ENCODE peak calls at places on chromosome 1, in five cellular contexts. V, A, Q, G and W are unnamed samples.

GRCh38 chr1:109789771-109790170 is 26.0 kb upstream of the EPS8L3 start:
- DNase-seq in G (no peak), A (no peak), Q (no peak), V (peak), W (no peak)

GRCh38 chr1:62229468-62229867 is 34.8 kb downstream of the L1TD1 start:
- DNase-seq in G (no peak), V (no peak), Q (peak), A (no peak), W (no peak)

GRCh38 chr1:32031578-32032286 is 18.1 kb downstream of the KHDRBS1 start:
- DNase-seq in V (no peak), G (peak), A (no peak), Q (peak), W (peak)

GRCh38 chr1:15758953-15759661 is 512 bp downstream of the FBLIM1 start:
- DNase-seq in G (no peak), V (no peak), Q (no peak), A (no peak), W (no peak)

GRCh38 chr1:5620997-5621396 is 371.2 kb downstream of the NPHP4 start:
- DNase-seq in G (no peak), Q (peak), V (no peak), A (no peak), W (no peak)

GRCh38 chr1:31239653-31240241 is at the start of gene NKAIN1:
- DNase-seq in G (peak), V (peak), Q (peak), A (no peak), W (no peak)

GRCh38 chr1:228005511-228006033 is 1.2 kb upstream of the WNT3A start:
- DNase-seq in A (no peak), Q (no peak), G (no peak), V (peak), W (no peak)

GRCh38 chr1:204803607-204804006 is 67.1 kb upstream of the NFASC start:
- DNase-seq in G (no peak), A (no peak), V (no peak), Q (no peak), W (no peak)

GRCh38 chr1:228311091-228311490 is 95.5 kb downstream of the TRIM11 start:
- DNase-seq in A (no peak), G (no peak), V (no peak), Q (no peak), W (no peak)

GRCh38 chr1:32736812-32737791 is 34.5 kb upstream of the SYNC start:
- DNase-seq in Q (no peak), A (no peak), G (no peak), V (no peak), W (no peak)

GRCh38 chr1:67771152-67771551 is 62.1 kb downstream of the GNG12 start:
- DNase-seq in G (peak), A (no peak), Q (peak), V (no peak), W (no peak)

GRCh38 chr1:233432916-233433315 is 105.4 kb downstream of the MAP3K21 start:
- DNase-seq in Q (no peak), V (no peak), G (no peak), A (no peak), W (no peak)

GRCh38 chr1:219293440-219293839 is 119.8 kb downstream of the LYPLAL1 start:
- DNase-seq in V (no peak), Q (no peak), A (no peak), G (no peak), W (no peak)

GRCh38 chr1:59678809-59679228 is 135.9 kb upstream of the HOOK1 start:
- DNase-seq in G (peak), A (no peak), Q (peak), V (no peak), W (peak)

GRCh38 chr1:84704872-84705426 is 14.7 kb upstream of the SSX2IP start:
- DNase-seq in V (no peak), Q (no peak), A (no peak), G (no peak), W (no peak)

GRCh38 chr1:30513396-30514136 is 209.8 kb downstream of the MATN1 start:
- DNase-seq in A (no peak), Q (no peak), G (no peak), V (no peak), W (no peak)

GRCh38 chr1:116128669-116129068 is 17.5 kb downstream of the MAB21L3 start:
- DNase-seq in V (no peak), A (no peak), Q (no peak), G (no peak), W (no peak)

GRCh38 chr1:212355230-212355969 is 59.3 kb downstream of the PACC1 start:
- DNase-seq in A (no peak), Q (no peak), V (no peak), G (peak), W (peak)

GRCh38 chr1:26597629-26598039 is 68.1 kb downstream of the RPS6KA1 start:
- DNase-seq in G (peak), Q (peak), A (peak), V (no peak), W (peak)

GRCh38 chr1:11735854-11736745 is at the start of gene AGTRAP:
- DNase-seq in Q (peak), V (peak), A (peak), G (peak), W (peak)